ENCODE peak calls at places on chromosome X, in seven cellular contexts. A is stimulated activated naive CD4-positive, alpha-beta T cell; N is spleen; W is neural crest cell; M is cerebellum; Q is progenitor cell of endocrine pancreas; D is RWPE1. B is an unnamed sample.

GRCh38 chrX:110008001-110008635 is 5.2 kb downstream of the TMEM164 start:
- DNase-seq in A (no peak), N (no peak), W (no peak), M (no peak), Q (no peak), D (no peak), B (no peak)

GRCh38 chrX:137926090-137926489 is 360.2 kb downstream of the ZIC3 start:
- DNase-seq in A (no peak), N (no peak), W (no peak), M (peak), Q (no peak), D (no peak), B (no peak)

GRCh38 chrX:71128915-71129765 is 10.7 kb downstream of the MED12 start:
- DNase-seq in A (peak), N (peak), W (peak), M (peak), Q (peak), D (peak), B (no peak)

GRCh38 chrX:55489315-55490009 is at the start of gene USP51:
- DNase-seq in A (peak), N (peak), W (peak), M (peak), Q (no peak), D (no peak), B (no peak)

GRCh38 chrX:15221321-15221720 is 48.6 kb downstream of the ASB9 start:
- DNase-seq in A (no peak), N (no peak), W (no peak), M (no peak), Q (no peak), D (no peak), B (no peak)

GRCh38 chrX:18394477-18394876 is 30.9 kb upstream of the CDKL5 start:
- DNase-seq in A (no peak), N (no peak), W (no peak), M (peak), Q (no peak), D (no peak), B (no peak)

GRCh38 chrX:16633754-16634153 is 16.2 kb upstream of the S100G start:
- DNase-seq in A (no peak), N (no peak), W (no peak), M (no peak), Q (no peak), D (no peak), B (no peak)

GRCh38 chrX:147890766-147891165 is 21.0 kb upstream of the FMR1 start:
- DNase-seq in A (no peak), N (no peak), W (no peak), M (no peak), Q (no peak), D (no peak), B (no peak)

GRCh38 chrX:68627986-68628385 is 19.5 kb upstream of the STARD8 start:
- DNase-seq in A (no peak), N (no peak), W (no peak), M (no peak), Q (no peak), D (no peak), B (no peak)

GRCh38 chrX:136623400-136623799 is 24.6 kb upstream of the CD40LG start:
- DNase-seq in A (no peak), N (no peak), W (no peak), M (no peak), Q (no peak), D (no peak), B (no peak)

GRCh38 chrX:87078231-87078630 is 439.4 kb upstream of the KLHL4 start:
- DNase-seq in A (no peak), N (no peak), W (no peak), M (no peak), Q (no peak), D (no peak), B (peak)

GRCh38 chrX:23570674-23571343 is 96.5 kb upstream of the PRDX4 start:
- DNase-seq in A (no peak), N (no peak), W (no peak), M (no peak), Q (no peak), D (no peak), B (no peak)

GRCh38 chrX:134949271-134949670 is 41.5 kb upstream of the SMIM10 start:
- DNase-seq in A (no peak), N (no peak), W (no peak), M (no peak), Q (no peak), D (no peak), B (no peak)

B was measured in NCI-H1048.